ENCODE peak calls at places on chromosomes 13 and 19, in six cellular contexts. S is stimulated activated CD8-positive, alpha-beta memory T cell treated with anti-CD3 and anti-CD28 coated beads, Interleukin-7, amount 100 ng/mL, for 1 hour; J is activated naive CD4-positive, alpha-beta T cell treated with anti-CD3 and anti-CD28 coated beads for 36 hours; W is mammary epithelial cell; O is stimulated activated CD4-positive, alpha-beta T cell treated with anti-CD3 and anti-CD28 coated beads, Interleukin-15, amount 100 ng/mL, for 1 hour; L is heart left ventricle. Y is an unnamed sample.

GRCh38 chr13:29918845-29919244 is 68.4 kb upstream of the UBL3 start:
- DNase-seq in L (no peak), O (no peak), W (peak; percentile 95), J (no peak), S (no peak), Y (no peak)

GRCh38 chr19:58439576-58440554 is at the start of gene ZNF132:
- DNase-seq in S (peak; percentile 85), J (peak; percentile 98), O (peak; percentile 86), W (peak; percentile 98), L (peak; percentile 99), Y (peak; percentile 100)

GRCh38 chr13:50989476-50989875 is 79.9 kb downstream of the RNASEH2B start:
- DNase-seq in O (no peak), S (no peak), W (no peak), J (no peak), L (no peak), Y (peak; percentile 45)

GRCh38 chr19:15161028-15161984 is 39.5 kb downstream of the NOTCH3 start:
- DNase-seq in L (no peak), W (no peak), O (no peak), J (no peak), S (no peak), Y (no peak)

GRCh38 chr13:46129955-46130354 is 25.1 kb upstream of the CPB2 start:
- DNase-seq in S (no peak), L (no peak), O (no peak), J (no peak), W (no peak), Y (no peak)

GRCh38 chr19:33430674-33431277 is 57.3 kb downstream of the CEBPG start:
- DNase-seq in L (peak; percentile 67), J (peak; percentile 78), W (peak; percentile 44), S (peak; percentile 13), O (peak; percentile 21), Y (peak; percentile 81)

GRCh38 chr13:48945626-48946025 is 30.1 kb upstream of the FNDC3A start:
- DNase-seq in S (no peak), J (no peak), L (no peak), O (no peak), W (no peak), Y (no peak)

GRCh38 chr13:26878465-26878864 is 117.9 kb upstream of the GPR12 start:
- DNase-seq in W (no peak), O (no peak), S (no peak), J (no peak), L (no peak), Y (no peak)

GRCh38 chr19:48230555-48231129 is 25.1 kb downstream of the CARD8 start:
- DNase-seq in S (no peak), W (no peak), O (no peak), L (no peak), J (peak; percentile 34), Y (no peak)

GRCh38 chr13:111344471-111345191 is 24.2 kb downstream of the TEX29 start:
- DNase-seq in W (no peak), O (no peak), L (no peak), S (no peak), J (no peak), Y (peak; percentile 90)

GRCh38 chr13:41458939-41459753 is 1.8 kb downstream of the RGCC start:
- DNase-seq in O (peak; percentile 37), S (no peak), L (peak; percentile 49), W (peak; percentile 53), J (peak; percentile 81), Y (no peak)

GRCh38 chr13:49615844-49616687 is 12.2 kb upstream of the ARL11 start:
- DNase-seq in J (no peak), S (no peak), L (no peak), W (no peak), O (no peak), Y (no peak)

GRCh38 chr19:21109116-21109515 is 27.1 kb downstream of the ZNF714 start:
- DNase-seq in O (no peak), W (peak; percentile 49), L (no peak), J (no peak), S (no peak), Y (no peak)

GRCh38 chr13:46905249-46905648 is 8.4 kb upstream of the HTR2A start:
- DNase-seq in O (no peak), L (no peak), S (no peak), J (no peak), W (peak; percentile 33), Y (no peak)

GRCh38 chr13:74661851-74662250 is 527.6 kb upstream of the KLF12 start:
- DNase-seq in J (no peak), S (no peak), L (no peak), W (no peak), O (no peak), Y (no peak)

Y was measured in G401.